ENCODE peak calls at places on chromosomes 12 and 14, in four cellular contexts. One of them, this sample, is unnamed.

GRCh38 chr14:67490201-67490600 is 1.7 kb upstream of the TMEM229B start:
- DNase-seq in naive thymus-derived CD4-positive, alpha-beta T cell: no peak
- DNase-seq in cardiac muscle cell: no peak
- DNase-seq in psoas muscle: no peak
- DNase-seq in this sample: no peak

GRCh38 chr12:75684678-75685620 is 173.5 kb upstream of the KRR1 start:
- DNase-seq in psoas muscle: no peak
- DNase-seq in naive thymus-derived CD4-positive, alpha-beta T cell: no peak
- DNase-seq in cardiac muscle cell: no peak
- DNase-seq in this sample: no peak

GRCh38 chr14:22994762-22995275 is 12.5 kb upstream of the AJUBA start:
- DNase-seq in naive thymus-derived CD4-positive, alpha-beta T cell: peak
- DNase-seq in cardiac muscle cell: peak
- DNase-seq in psoas muscle: no peak
- DNase-seq in this sample: peak

GRCh38 chr14:84144166-84144565 is 1385.8 kb upstream of the FLRT2 start:
- DNase-seq in psoas muscle: no peak
- DNase-seq in cardiac muscle cell: no peak
- DNase-seq in naive thymus-derived CD4-positive, alpha-beta T cell: no peak
- DNase-seq in this sample: no peak

GRCh38 chr14:46582826-46583225 is 68.8 kb downstream of the RPL10L start:
- DNase-seq in naive thymus-derived CD4-positive, alpha-beta T cell: no peak
- DNase-seq in psoas muscle: no peak
- DNase-seq in cardiac muscle cell: no peak
- DNase-seq in this sample: no peak

GRCh38 chr12:88299567-88300101 is 157.5 kb downstream of the TMTC3 start:
- DNase-seq in psoas muscle: no peak
- DNase-seq in cardiac muscle cell: no peak
- DNase-seq in naive thymus-derived CD4-positive, alpha-beta T cell: no peak
- DNase-seq in this sample: no peak

GRCh38 chr14:27078176-27078575 is 480.3 kb upstream of the NOVA1 start:
- DNase-seq in cardiac muscle cell: no peak
- DNase-seq in naive thymus-derived CD4-positive, alpha-beta T cell: no peak
- DNase-seq in psoas muscle: no peak
- DNase-seq in this sample: no peak

GRCh38 chr12:3302406-3303041 is 188.5 kb upstream of the PRMT8 start:
- DNase-seq in cardiac muscle cell: no peak
- DNase-seq in psoas muscle: no peak
- DNase-seq in naive thymus-derived CD4-positive, alpha-beta T cell: no peak
- DNase-seq in this sample: no peak

GRCh38 chr14:103699901-103700752 is 15.1 kb downstream of the XRCC3 start:
- DNase-seq in cardiac muscle cell: no peak
- DNase-seq in naive thymus-derived CD4-positive, alpha-beta T cell: no peak
- DNase-seq in psoas muscle: peak
- DNase-seq in this sample: peak

GRCh38 chr12:108854055-108854452 is 3.3 kb downstream of the SSH1 start:
- DNase-seq in naive thymus-derived CD4-positive, alpha-beta T cell: no peak
- DNase-seq in psoas muscle: no peak
- DNase-seq in cardiac muscle cell: no peak
- DNase-seq in this sample: no peak

GRCh38 chr14:103372552-103373304 is 12.5 kb upstream of the MARK3 start:
- DNase-seq in naive thymus-derived CD4-positive, alpha-beta T cell: no peak
- DNase-seq in psoas muscle: no peak
- DNase-seq in cardiac muscle cell: peak
- DNase-seq in this sample: no peak

GRCh38 chr14:45112886-45113772 is 21.2 kb downstream of the FKBP3 start:
- DNase-seq in psoas muscle: no peak
- DNase-seq in cardiac muscle cell: no peak
- DNase-seq in naive thymus-derived CD4-positive, alpha-beta T cell: no peak
- DNase-seq in this sample: no peak

GRCh38 chr12:59600174-59600573 is 4.3 kb downstream of the SLC16A7 start:
- DNase-seq in psoas muscle: no peak
- DNase-seq in cardiac muscle cell: no peak
- DNase-seq in naive thymus-derived CD4-positive, alpha-beta T cell: no peak
- DNase-seq in this sample: no peak

GRCh38 chr12:130436741-130437501 is 99.2 kb downstream of the PIWIL1 start:
- DNase-seq in naive thymus-derived CD4-positive, alpha-beta T cell: no peak
- DNase-seq in psoas muscle: peak
- DNase-seq in cardiac muscle cell: no peak
- DNase-seq in this sample: peak

GRCh38 chr14:22268875-22269274 is 320.1 kb downstream of the DAD1 start:
- DNase-seq in psoas muscle: no peak
- DNase-seq in naive thymus-derived CD4-positive, alpha-beta T cell: no peak
- DNase-seq in cardiac muscle cell: no peak
- DNase-seq in this sample: no peak

GRCh38 chr14:92692822-92693226 is 55.6 kb downstream of the LGMN start:
- DNase-seq in cardiac muscle cell: no peak
- DNase-seq in naive thymus-derived CD4-positive, alpha-beta T cell: peak
- DNase-seq in psoas muscle: peak
- DNase-seq in this sample: no peak

GRCh38 chr14:34971801-34972200 is 11.0 kb upstream of the SRP54 start:
- DNase-seq in cardiac muscle cell: no peak
- DNase-seq in psoas muscle: no peak
- DNase-seq in naive thymus-derived CD4-positive, alpha-beta T cell: no peak
- DNase-seq in this sample: no peak

GRCh38 chr12:69685810-69686209 is 13.3 kb downstream of the BEST3 start:
- DNase-seq in cardiac muscle cell: no peak
- DNase-seq in naive thymus-derived CD4-positive, alpha-beta T cell: no peak
- DNase-seq in psoas muscle: no peak
- DNase-seq in this sample: no peak

GRCh38 chr12:85807681-85808228 is 28.5 kb downstream of the RASSF9 start:
- DNase-seq in psoas muscle: no peak
- DNase-seq in cardiac muscle cell: no peak
- DNase-seq in naive thymus-derived CD4-positive, alpha-beta T cell: no peak
- DNase-seq in this sample: no peak

GRCh38 chr12:56894698-56895368 is 39.4 kb downstream of the SDR9C7 start:
- DNase-seq in naive thymus-derived CD4-positive, alpha-beta T cell: no peak
- DNase-seq in cardiac muscle cell: no peak
- DNase-seq in psoas muscle: no peak
- DNase-seq in this sample: no peak

GRCh38 chr12:27531916-27532315 is 7.9 kb downstream of the PPFIBP1 start:
- DNase-seq in psoas muscle: no peak
- DNase-seq in cardiac muscle cell: no peak
- DNase-seq in naive thymus-derived CD4-positive, alpha-beta T cell: no peak
- DNase-seq in this sample: no peak

GRCh38 chr12:113233967-113234366 is 12.7 kb downstream of the TPCN1 start:
- DNase-seq in psoas muscle: no peak
- DNase-seq in naive thymus-derived CD4-positive, alpha-beta T cell: no peak
- DNase-seq in cardiac muscle cell: no peak
- DNase-seq in this sample: no peak

GRCh38 chr14:95097385-95097784 is 59.9 kb downstream of the DICER1 start:
- DNase-seq in psoas muscle: no peak
- DNase-seq in cardiac muscle cell: no peak
- DNase-seq in naive thymus-derived CD4-positive, alpha-beta T cell: no peak
- DNase-seq in this sample: no peak

GRCh38 chr14:66009104-66009503 is 477.1 kb upstream of the CCDC196 start:
- DNase-seq in psoas muscle: no peak
- DNase-seq in cardiac muscle cell: no peak
- DNase-seq in naive thymus-derived CD4-positive, alpha-beta T cell: no peak
- DNase-seq in this sample: no peak

GRCh38 chr12:62933871-62934798 is 815 bp downstream of the PPM1H start:
- DNase-seq in psoas muscle: peak
- DNase-seq in naive thymus-derived CD4-positive, alpha-beta T cell: no peak
- DNase-seq in cardiac muscle cell: peak
- DNase-seq in this sample: peak

GRCh38 chr12:107635139-107635538 is 50.5 kb upstream of the PWP1 start:
- DNase-seq in cardiac muscle cell: peak
- DNase-seq in naive thymus-derived CD4-positive, alpha-beta T cell: no peak
- DNase-seq in psoas muscle: no peak
- DNase-seq in this sample: no peak

GRCh38 chr12:51971679-51972423 is 20.4 kb downstream of the ACVR1B start:
- DNase-seq in naive thymus-derived CD4-positive, alpha-beta T cell: no peak
- DNase-seq in psoas muscle: no peak
- DNase-seq in cardiac muscle cell: no peak
- DNase-seq in this sample: no peak

GRCh38 chr12:51970904-51971646 is 19.6 kb downstream of the ACVR1B start:
- DNase-seq in psoas muscle: no peak
- DNase-seq in naive thymus-derived CD4-positive, alpha-beta T cell: no peak
- DNase-seq in cardiac muscle cell: peak
- DNase-seq in this sample: no peak

GRCh38 chr12:51973560-51973959 is 22.1 kb downstream of the ACVR1B start:
- DNase-seq in psoas muscle: no peak
- DNase-seq in naive thymus-derived CD4-positive, alpha-beta T cell: no peak
- DNase-seq in cardiac muscle cell: no peak
- DNase-seq in this sample: no peak

GRCh38 chr12:51972849-51973273 is 21.4 kb downstream of the ACVR1B start:
- DNase-seq in naive thymus-derived CD4-positive, alpha-beta T cell: no peak
- DNase-seq in psoas muscle: no peak
- DNase-seq in cardiac muscle cell: peak
- DNase-seq in this sample: no peak

DNA sequence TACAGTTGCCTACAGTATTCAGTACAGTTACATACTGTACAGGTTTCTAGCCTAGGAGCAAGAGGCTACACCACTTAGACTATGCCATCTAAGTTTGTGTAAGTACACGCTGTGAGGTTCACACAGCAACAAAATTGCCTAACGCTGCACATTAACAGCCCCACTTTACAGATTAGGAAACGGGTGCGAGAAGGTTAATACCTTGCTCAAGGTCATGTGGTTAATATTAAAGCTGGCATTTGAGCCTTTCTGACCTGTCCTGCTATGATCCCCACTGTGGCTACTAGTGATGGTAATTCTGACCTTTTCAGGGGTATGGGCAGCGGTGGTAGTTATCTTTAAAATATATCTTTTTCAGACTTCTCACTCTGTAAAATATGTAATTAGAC is 20.9 kb downstream of the ACVR1B start:
- DNase-seq in cardiac muscle cell: no peak
- DNase-seq in psoas muscle: no peak
- DNase-seq in naive thymus-derived CD4-positive, alpha-beta T cell: no peak
- DNase-seq in this sample: no peak
- H3K4me3 ChIP-seq in cardiac muscle cell: no peak
- H3K4me3 ChIP-seq in psoas muscle: peak
- H3K4me3 ChIP-seq in naive thymus-derived CD4-positive, alpha-beta T cell: no peak
- H3K4me3 ChIP-seq in this sample: no peak

DNA sequence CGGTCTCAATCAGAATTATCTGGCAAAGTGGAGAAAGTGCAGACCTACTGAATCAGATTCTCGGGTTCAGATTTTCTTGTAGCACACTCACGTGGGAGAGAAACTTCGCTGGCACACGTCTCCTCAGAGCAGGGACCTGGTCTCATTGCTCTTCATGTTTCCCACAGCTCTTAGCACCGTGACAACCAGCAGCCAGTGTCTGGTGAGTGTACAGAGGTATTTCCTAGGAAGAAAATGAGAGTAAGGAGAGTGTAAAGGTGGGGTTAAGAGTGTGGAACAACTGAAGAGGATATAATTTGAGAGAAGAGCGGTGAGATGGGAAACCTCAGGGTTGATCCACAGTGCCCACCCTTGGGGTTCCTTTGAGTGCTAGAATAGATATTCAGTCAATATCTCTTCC is 89.2 kb downstream of the ARF6 start:
- DNase-seq in psoas muscle: no peak
- DNase-seq in naive thymus-derived CD4-positive, alpha-beta T cell: no peak
- DNase-seq in cardiac muscle cell: no peak
- DNase-seq in this sample: no peak
- H3K4me3 ChIP-seq in psoas muscle: no peak
- H3K4me3 ChIP-seq in naive thymus-derived CD4-positive, alpha-beta T cell: no peak
- H3K4me3 ChIP-seq in cardiac muscle cell: no peak
- H3K4me3 ChIP-seq in this sample: peak

DNA sequence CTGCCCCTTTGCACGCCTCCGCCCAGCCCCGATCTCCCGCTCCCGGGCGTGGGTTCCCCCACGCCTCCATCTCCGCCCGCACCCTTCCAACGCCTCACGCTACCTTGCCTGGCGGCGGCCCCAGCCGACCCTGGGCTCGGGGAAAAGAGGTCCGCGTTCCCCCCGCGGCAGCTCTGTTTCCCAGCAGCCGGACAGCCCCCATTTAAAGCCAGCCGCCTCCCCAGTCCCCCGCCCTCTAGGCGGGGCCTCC is at the start of gene PRIMA1:
- DNase-seq in naive thymus-derived CD4-positive, alpha-beta T cell: no peak
- DNase-seq in psoas muscle: no peak
- DNase-seq in cardiac muscle cell: no peak
- DNase-seq in this sample: no peak
- H3K4me3 ChIP-seq in naive thymus-derived CD4-positive, alpha-beta T cell: no peak
- H3K4me3 ChIP-seq in psoas muscle: peak
- H3K4me3 ChIP-seq in cardiac muscle cell: peak
- H3K4me3 ChIP-seq in this sample: peak

DNA sequence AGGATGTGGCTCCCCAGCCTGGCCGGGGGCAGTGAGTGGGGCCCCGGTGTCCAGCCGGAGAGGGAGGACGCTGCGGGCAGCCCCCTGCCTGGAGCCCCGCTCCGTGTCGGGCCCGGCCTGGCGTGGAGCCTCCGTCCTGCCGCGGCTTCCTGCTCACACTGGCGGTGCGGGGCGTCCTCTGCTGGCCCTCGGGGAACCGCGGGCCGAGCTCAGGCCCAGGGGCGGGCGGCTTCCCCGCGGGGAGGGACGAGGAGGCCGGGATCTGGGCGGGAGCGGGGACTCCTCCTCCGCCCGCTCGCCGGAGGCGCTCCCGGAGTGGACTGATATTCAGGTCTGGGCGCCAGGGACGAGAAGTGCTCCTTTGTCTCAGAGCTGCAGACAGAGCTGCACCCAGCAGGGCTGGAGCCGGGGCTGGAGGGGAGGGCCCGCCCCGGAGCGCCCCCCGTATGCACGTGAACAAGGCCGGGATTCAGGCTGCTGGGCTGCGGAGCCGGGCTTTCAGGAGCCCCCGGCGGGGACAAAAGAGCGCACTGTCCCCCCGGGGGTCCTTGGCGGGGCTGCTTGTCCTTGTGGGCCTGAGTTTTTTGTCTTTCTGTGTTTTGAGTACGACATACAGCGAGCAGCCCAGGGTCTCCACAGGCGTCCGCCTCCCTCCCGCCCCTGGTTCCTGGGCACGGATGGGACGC is 2.3 kb downstream of the MMP17 start:
- DNase-seq in psoas muscle: peak
- DNase-seq in cardiac muscle cell: peak
- DNase-seq in naive thymus-derived CD4-positive, alpha-beta T cell: no peak
- DNase-seq in this sample: peak
- H3K4me3 ChIP-seq in psoas muscle: peak
- H3K4me3 ChIP-seq in cardiac muscle cell: peak
- H3K4me3 ChIP-seq in naive thymus-derived CD4-positive, alpha-beta T cell: peak
- H3K4me3 ChIP-seq in this sample: peak

DNA sequence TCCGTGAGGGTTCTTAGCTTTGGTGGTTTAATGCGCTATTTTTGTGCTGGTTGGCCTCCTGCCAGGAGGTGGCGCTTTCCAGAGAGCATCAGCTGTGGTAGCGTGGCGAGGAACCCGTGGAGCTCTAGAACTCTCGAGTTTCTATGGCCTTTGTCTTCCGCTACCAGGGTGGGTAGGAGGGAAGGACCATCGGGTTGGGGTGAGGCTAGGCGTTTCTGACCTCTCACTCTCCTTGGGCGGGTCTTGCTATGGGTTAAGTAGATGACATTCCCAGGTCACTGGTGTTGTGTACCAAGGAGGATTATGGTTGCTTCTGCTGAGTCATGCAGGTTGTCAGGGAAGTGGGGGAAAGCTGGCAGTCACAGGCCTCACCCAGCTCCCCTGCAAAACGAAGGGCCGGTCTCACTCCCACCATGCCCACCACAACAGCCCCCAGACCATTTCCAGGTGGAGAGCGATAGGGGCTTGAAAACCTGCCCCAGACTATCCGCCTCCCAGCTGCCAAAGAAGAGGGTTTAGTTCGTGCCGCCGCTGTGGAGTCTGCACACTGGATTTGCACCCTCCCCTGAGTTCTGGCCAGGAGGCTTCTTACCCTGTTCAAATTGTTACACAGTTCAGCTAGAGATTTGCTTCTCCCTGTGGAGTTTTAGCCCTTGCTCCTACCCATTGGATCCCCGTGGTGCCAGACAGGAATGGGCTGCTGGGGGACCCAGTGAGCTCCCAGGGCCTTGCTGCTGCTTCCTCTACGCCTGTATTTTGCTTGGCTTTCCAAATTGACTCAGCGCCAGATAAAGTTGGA is 21.9 kb downstream of the RNFT2 start:
- DNase-seq in psoas muscle: no peak
- DNase-seq in cardiac muscle cell: peak
- DNase-seq in naive thymus-derived CD4-positive, alpha-beta T cell: peak
- DNase-seq in this sample: no peak
- H3K4me3 ChIP-seq in psoas muscle: peak
- H3K4me3 ChIP-seq in cardiac muscle cell: no peak
- H3K4me3 ChIP-seq in naive thymus-derived CD4-positive, alpha-beta T cell: no peak
- H3K4me3 ChIP-seq in this sample: no peak

This sample was measured in dorsolateral prefrontal cortex.